ENCODE peak calls at places on chromosomes 11 and 22, in seven cellular contexts. N, A, Y, U, Z, K and T are unnamed samples. For H3K36me3, the result is how much of the 10 kb centered on the place peaks cover.

GRCh38 chr11:1160231-1161101 is 2.7 kb downstream of the MUC5AC start:
- DNase-seq in Z (peak), Y (no peak), N (peak), U (no peak), K (peak), A (no peak), T (no peak)

GRCh38 chr22:38850941-38851849 is 7.4 kb upstream of the NPTXR start:
- DNase-seq in A (no peak), N (no peak), K (no peak), Y (no peak), Z (no peak), U (no peak), T (no peak)

GRCh38 chr11:69971741-69972140 is 106.4 kb upstream of the ANO1 start:
- DNase-seq in U (no peak), N (no peak), Y (no peak), Z (no peak), A (no peak), K (no peak), T (no peak)

GRCh38 chr11:15471028-15471708 is 356.4 kb downstream of the INSC start:
- DNase-seq in U (no peak), N (no peak), Z (peak), K (no peak), A (no peak), Y (no peak), T (no peak)

GRCh38 chr11:74154621-74155281 is 16.1 kb downstream of the C2CD3 start:
- DNase-seq in K (no peak), Z (no peak), U (no peak), Y (no peak), A (no peak), N (no peak), T (no peak)

GRCh38 chr11:2164861-2165555 is 4.0 kb upstream of the INS start:
- DNase-seq in Z (no peak), Y (no peak), N (no peak), U (no peak), K (no peak), A (no peak), T (no peak)

GRCh38 chr11:34599406-34599901 is 21.4 kb upstream of the EHF start:
- DNase-seq in Z (no peak), U (no peak), Y (no peak), K (no peak), N (no peak), A (no peak), T (no peak)

GRCh38 chr11:99015634-99016454 is 4.9 kb upstream of the CNTN5 start:
- DNase-seq in K (no peak), Y (peak), A (no peak), Z (no peak), U (no peak), N (no peak), T (no peak)

GRCh38 chr22:47188337-47189055 is 426.0 kb downstream of the TBC1D22A start:
- DNase-seq in N (no peak), K (peak), Y (no peak), U (peak), Z (peak), A (no peak), T (peak)

DNA sequence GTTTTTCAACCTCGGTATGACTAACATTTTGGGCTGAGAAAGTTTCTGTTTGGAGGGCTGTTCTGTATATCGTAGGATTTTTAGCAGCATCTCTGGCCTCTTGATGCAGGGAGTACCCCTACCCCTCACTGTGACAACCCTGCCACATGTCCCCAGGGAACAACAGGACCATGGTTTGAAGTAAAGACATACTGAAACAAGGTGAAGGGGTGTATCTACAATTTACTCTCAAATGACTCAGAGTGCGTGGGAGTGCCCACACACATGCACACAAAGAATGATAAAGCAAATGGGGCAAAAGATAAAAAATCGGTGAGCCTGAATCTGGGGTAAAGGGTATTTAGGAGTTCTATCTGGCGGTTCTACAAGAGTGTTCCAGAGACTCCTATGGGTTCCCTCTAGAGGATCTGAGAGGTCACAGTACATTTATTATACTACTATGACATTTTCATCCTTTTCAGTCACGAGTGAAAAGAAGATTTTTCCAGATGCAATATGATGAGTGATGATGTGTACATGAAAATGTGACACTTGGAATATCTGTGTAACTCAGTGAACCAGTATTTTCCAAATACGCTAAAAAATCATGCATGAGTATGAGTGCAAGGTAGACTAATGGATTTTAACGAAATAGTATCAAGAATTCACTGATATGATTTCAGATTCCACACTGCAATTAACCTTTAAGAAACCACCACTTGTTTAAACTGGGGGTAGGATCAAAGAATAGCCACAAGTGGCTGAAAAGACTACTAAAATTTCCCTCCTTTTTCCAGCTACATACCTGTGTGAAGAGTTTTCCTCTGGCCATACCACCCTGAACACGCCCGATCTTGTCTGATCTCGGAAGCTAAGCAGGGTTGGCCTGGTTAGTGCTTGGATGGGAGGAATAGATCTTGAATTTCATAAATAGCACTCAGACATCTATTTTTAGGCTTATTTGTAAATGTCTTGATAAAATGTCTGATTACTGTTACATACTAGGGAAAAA is 56.3 kb upstream of the YPEL1 start:
- DNase-seq in N (no peak), A (no peak), K (no peak), Y (peak), Z (no peak), U (no peak), T (no peak)
- TF ChIP-seq EP300 in N (no peak), A (no peak), K (no peak), Y (no peak), Z (no peak), U (no peak), T (no peak)

GRCh38 chr11:67439321-67440228 is 2.1 kb upstream of the PTPRCAP start:
- DNase-seq in U (no peak), A (no peak), N (peak), Z (peak), K (no peak), Y (no peak), T (no peak)

GRCh38 chr11:67440229-67441081 is 2.8 kb downstream of the CORO1B start:
- DNase-seq in N (no peak), Y (no peak), U (no peak), A (no peak), Z (no peak), K (no peak), T (no peak)

GRCh38 chr11:67436459-67437081 is 912 bp downstream of the PTPRCAP start:
- DNase-seq in Z (peak), K (no peak), U (no peak), A (peak), N (peak), Y (peak), T (no peak)

GRCh38 chr11:67437082-67437821 is at the start of gene PTPRCAP:
- DNase-seq in Z (peak), U (no peak), A (peak), Y (no peak), N (peak), K (no peak), T (no peak)

DNA sequence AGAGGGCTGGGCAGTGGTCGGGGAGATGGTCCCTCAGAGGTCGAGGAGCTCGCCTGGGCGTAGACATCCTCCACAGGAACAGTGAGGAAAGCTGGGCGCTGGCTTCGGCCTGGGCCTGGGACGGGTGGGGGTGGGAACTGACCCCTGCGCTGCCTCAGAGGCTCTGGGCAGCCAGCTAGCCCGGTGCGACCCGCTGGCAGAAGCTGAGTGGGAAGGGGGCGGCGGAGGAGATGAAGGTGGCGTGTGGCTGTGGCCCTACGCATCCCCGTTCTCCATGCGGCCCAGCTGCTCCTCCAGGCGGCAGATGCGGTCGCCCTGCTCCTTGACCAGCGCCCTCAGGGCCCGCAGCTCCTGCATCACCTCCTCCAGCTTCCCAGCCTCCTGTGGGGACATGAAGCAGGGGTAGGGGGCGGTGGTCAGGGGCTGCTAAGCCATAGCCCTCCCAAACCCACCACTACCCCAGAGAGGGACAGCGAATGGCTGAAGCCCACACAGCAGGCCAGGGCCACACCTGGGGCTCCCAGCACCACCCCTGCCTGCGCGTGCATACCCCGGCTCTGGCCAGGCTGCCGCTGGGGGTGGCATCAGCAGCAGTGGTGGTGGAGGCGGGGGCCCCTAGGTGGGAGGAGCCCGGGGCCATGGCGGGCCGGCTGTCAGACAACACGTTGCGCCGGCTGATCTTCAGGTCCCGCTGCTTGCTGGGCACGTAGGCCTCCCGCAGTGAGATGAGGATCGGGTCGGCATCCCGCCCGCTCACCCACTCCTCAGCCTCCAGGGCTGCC is 830 bp upstream of the PTPRCAP start:
- DNase-seq in Y (no peak), N (peak), U (no peak), K (no peak), A (no peak), Z (peak), T (no peak)
- H3K27ac ChIP-seq in Y (peak), N (peak), U (no peak), K (no peak), A (no peak), Z (peak), T (peak)

GRCh38 chr11:46414466-46414796 is 22.9 kb upstream of the CHRM4 start:
- DNase-seq in K (no peak), A (no peak), N (no peak), U (no peak), Z (no peak), Y (no peak), T (no peak)
- H3K36me3 ChIP-seq in K (half or more), A (under half), N (under half), U (under half), Z (half or more), Y (under half), T (under half)

GRCh38 chr11:46676436-46677158 is 23.8 kb downstream of the ARHGAP1 start:
- DNase-seq in A (no peak), Z (no peak), K (peak), U (no peak), Y (no peak), N (no peak), T (no peak)
- TF ChIP-seq EP300 in A (no peak), Z (no peak), K (no peak), U (peak), Y (no peak), N (no peak), T (no peak)

GRCh38 chr11:100876826-100877545 is 189.9 kb downstream of the ARHGAP42 start:
- DNase-seq in A (peak), Z (no peak), N (no peak), U (no peak), Y (no peak), K (no peak), T (no peak)

GRCh38 chr11:100872951-100873350 is 185.9 kb downstream of the ARHGAP42 start:
- DNase-seq in Z (no peak), N (no peak), U (no peak), A (no peak), K (no peak), Y (no peak), T (no peak)

GRCh38 chr11:100878474-100878873 is 191.4 kb downstream of the ARHGAP42 start:
- DNase-seq in A (no peak), Y (no peak), N (no peak), U (no peak), K (no peak), Z (no peak), T (no peak)

GRCh38 chr11:100874203-100874602 is 187.1 kb downstream of the ARHGAP42 start:
- DNase-seq in A (no peak), N (no peak), U (no peak), Y (no peak), K (no peak), Z (no peak), T (no peak)

GRCh38 chr11:100875521-100875869 is 188.4 kb downstream of the ARHGAP42 start:
- DNase-seq in N (no peak), U (no peak), A (no peak), K (no peak), Y (no peak), Z (no peak), T (no peak)
- H3K27ac ChIP-seq in N (no peak), U (no peak), A (no peak), K (no peak), Y (no peak), Z (no peak), T (no peak)

DNA sequence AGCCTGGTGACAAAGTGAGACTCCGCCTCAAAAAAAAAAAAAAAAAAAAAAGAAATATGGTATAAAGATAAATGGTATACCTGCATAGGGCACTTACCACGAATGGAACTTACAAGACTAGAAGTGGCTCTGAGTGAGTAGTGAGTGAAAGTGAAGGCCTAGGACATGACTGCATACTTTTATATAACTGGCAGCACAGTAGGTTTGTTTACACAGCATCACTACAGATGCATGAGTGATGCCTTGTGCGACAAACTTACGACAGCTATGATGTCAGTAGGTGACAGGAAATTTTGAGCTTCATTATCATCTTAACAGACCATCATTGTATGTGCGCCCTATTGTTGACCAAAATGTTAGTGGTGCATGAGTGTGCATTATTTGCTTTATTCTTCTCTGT is 17.7 kb downstream of the XRCC6 start:
- DNase-seq in A (no peak), Y (no peak), U (no peak), N (no peak), Z (no peak), K (no peak), T (no peak)
- H3K36me3 ChIP-seq in A (half or more), Y (under half), U (under half), N (half or more), Z (half or more), K (half or more), T (half or more)

DNA sequence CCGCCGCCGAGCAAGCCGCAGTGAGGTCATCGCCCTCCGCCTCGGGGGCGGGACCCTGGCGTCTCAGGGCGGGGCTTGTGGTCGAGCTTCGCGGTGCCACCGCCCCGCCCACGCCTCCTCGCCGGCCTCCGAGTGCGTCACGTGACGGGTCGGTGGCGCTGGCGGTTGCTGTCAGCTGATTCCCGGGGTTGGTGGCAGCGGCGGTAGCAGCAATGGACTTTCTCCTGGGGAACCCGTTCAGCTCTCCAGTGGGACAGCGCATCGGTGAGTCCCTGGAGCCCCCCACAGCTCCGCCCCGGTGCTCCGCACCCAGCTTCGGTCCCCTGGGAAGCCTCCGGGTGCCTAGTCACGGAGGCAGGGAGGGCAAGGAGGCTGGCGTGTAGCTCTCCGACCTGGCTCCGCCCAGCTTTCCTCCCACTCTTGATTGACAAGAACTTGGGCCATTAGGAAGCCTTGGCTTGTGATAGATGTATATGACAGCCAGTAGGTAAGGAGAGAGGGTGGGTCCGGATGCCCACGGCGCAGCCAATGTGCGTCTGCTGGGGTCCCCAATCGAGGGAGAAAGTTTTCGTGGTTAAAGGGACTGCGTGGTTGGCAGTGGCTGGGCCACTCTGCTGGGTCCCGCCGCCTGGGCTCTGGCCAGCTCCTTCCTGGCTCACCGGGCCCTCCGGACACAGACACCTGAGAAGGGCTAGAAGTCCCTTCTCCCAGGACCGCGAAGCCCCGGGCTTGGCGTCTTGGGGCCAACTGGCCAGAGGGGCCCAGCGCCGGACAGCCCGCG is at the start of gene TOM1:
- DNase-seq in K (peak), N (peak), A (peak), Z (peak), U (peak), Y (peak), T (peak)
- TF ChIP-seq EP300 in K (no peak), N (no peak), A (no peak), Z (no peak), U (peak), Y (peak), T (no peak)

DNA sequence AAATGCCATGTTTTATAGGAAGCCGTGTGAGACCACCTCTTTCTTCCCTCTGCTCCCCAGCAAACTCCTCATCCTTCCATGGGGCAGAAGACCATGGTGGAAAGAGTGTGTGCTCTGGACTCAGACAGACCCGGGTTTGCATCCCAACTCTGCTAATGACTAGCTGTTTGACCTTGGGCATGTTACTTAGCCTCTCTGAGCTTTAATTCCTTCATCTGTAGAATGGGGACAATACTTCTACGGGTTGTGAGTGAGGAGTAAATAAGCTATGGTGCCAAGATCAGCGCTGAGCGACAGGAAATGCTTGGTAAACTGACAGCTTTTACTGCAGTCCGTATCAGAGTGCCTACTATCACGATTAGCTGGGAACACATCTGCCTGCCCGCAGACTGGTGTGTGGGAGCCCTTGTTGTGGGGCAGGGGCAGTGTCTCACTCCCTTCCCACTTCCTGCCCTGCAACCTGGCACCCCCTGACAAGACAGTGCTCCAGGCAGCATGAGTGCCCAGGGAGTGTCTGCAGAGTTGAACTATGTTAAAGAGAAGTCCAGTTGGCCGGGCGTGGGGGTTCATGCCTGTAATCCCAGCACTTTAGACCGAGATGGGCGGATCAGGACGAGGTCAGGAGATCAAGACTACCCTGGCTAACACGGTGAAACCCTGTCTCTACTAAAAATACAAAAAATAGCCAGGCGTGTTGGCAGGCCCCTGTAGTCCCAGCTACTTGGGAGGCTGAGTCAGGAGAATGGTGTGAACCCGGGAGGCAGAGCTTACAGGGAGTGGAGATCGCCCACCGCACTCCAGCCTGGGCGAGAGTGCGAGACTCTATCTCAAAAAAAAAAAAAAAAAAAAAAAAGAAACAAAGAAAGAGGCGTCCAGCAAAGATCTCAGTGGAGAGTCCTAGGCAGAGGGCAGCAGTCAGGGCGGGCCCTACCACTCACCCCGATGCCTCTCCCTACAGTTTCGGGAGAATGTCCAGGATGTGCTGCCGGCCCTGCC is 2.2 kb downstream of the SEC14L2 start:
- DNase-seq in Z (no peak), Y (no peak), A (no peak), N (no peak), K (no peak), U (no peak), T (no peak)
- H3K27ac ChIP-seq in Z (no peak), Y (no peak), A (no peak), N (no peak), K (no peak), U (no peak), T (no peak)

GRCh38 chr11:64833198-64833502 is 11.3 kb downstream of the CDC42BPG start:
- DNase-seq in U (no peak), Z (no peak), A (no peak), K (no peak), N (no peak), Y (no peak), T (no peak)

GRCh38 chr11:64834031-64834722 is 10.3 kb downstream of the CDC42BPG start:
- DNase-seq in N (no peak), K (no peak), A (no peak), Y (no peak), Z (no peak), U (no peak), T (no peak)

GRCh38 chr11:64831411-64831891 is 13.0 kb downstream of the CDC42BPG start:
- DNase-seq in Z (no peak), Y (no peak), N (no peak), K (no peak), A (no peak), U (no peak), T (no peak)

GRCh38 chr11:64833509-64833908 is 10.9 kb downstream of the CDC42BPG start:
- DNase-seq in N (no peak), U (no peak), Y (no peak), A (no peak), Z (no peak), K (no peak), T (no peak)

GRCh38 chr11:64832467-64833197 is 11.8 kb downstream of the CDC42BPG start:
- DNase-seq in N (no peak), Y (no peak), A (no peak), U (no peak), Z (no peak), K (no peak), T (no peak)
- H3K36me3 ChIP-seq in N (under half), Y (under half), A (under half), U (under half), Z (under half), K (half or more), T (under half)

GRCh38 chr11:13009476-13009920 is 382 bp downstream of the RASSF10 start:
- DNase-seq in Z (no peak), Y (no peak), A (no peak), K (no peak), N (no peak), U (no peak), T (no peak)

GRCh38 chr11:13008625-13009475 is at the start of gene RASSF10:
- DNase-seq in Z (peak), U (no peak), K (peak), N (peak), A (peak), Y (no peak), T (peak)

GRCh38 chr11:13009921-13010736 is 1.0 kb downstream of the RASSF10 start:
- DNase-seq in N (peak), K (peak), Y (no peak), A (peak), Z (no peak), U (no peak), T (no peak)

GRCh38 chr11:13007702-13008435 is 1.2 kb upstream of the RASSF10 start:
- DNase-seq in K (peak), A (no peak), U (no peak), Y (no peak), N (peak), Z (no peak), T (no peak)

GRCh38 chr11:13007182-13007581 is 1.9 kb upstream of the RASSF10 start:
- DNase-seq in U (no peak), Z (no peak), Y (no peak), A (no peak), K (no peak), N (no peak), T (no peak)
- TF ChIP-seq EP300 in U (no peak), Z (no peak), Y (no peak), A (no peak), K (no peak), N (no peak), T (no peak)